ENCODE peak calls at places on chromosomes 16 and 17, in four cellular contexts. G is astrocyte of the spinal cord, D is GM23338, L is retinal pigment epithelial cell. P is an unnamed sample.

GRCh38 chr16:88400186-88400585 is 17.4 kb downstream of the ZNF469 start:
- DNase-seq in D (no peak), G (no peak), L (no peak), P (no peak)

GRCh38 chr17:38879878-38880727 is 10.2 kb downstream of the LASP1 start:
- DNase-seq in D (peak), G (peak), L (peak), P (peak)

GRCh38 chr16:23835390-23836077 is at the start of gene PRKCB:
- DNase-seq in L (no peak), G (peak), D (peak), P (peak)

GRCh38 chr16:1543085-1543896 is 9.8 kb downstream of the TMEM204 start:
- DNase-seq in G (peak), L (peak), D (peak), P (peak)

GRCh38 chr17:83173997-83174858 is 94.8 kb downstream of the METRNL start:
- DNase-seq in D (no peak), G (no peak), L (no peak), P (no peak)

GRCh38 chr17:64747938-64748540 is 85.9 kb upstream of the SMURF2 start:
- DNase-seq in L (no peak), G (peak), D (no peak), P (no peak)

GRCh38 chr16:9008335-9009260 is 44.9 kb upstream of the USP7 start:
- DNase-seq in G (peak), L (peak), D (peak), P (peak)

GRCh38 chr17:62093188-62094155 is 28.4 kb upstream of the MED13 start:
- DNase-seq in L (peak), D (no peak), G (peak), P (no peak)

GRCh38 chr17:30414486-30414885 is 35.8 kb downstream of the CPD start:
- DNase-seq in G (no peak), L (no peak), D (no peak), P (no peak)

GRCh38 chr17:74807925-74808324 is 31.8 kb upstream of the NAT9 start:
- DNase-seq in G (no peak), L (no peak), D (no peak), P (no peak)

GRCh38 chr17:72361892-72362291 is 241.1 kb downstream of the SOX9 start:
- DNase-seq in G (peak), D (no peak), L (no peak), P (no peak)

GRCh38 chr16:72878301-72879269 is 169.3 kb downstream of the ZFHX3 start:
- DNase-seq in G (peak), L (no peak), D (no peak), P (peak)

P was measured in HL-60.